ENCODE peak calls at places on chromosomes 1 and 21, in nine cellular contexts. B, X, J, Y, N, K, U, R and T are unnamed samples.

GRCh38 chr1:206506803-206507394 is 432 bp upstream of the RASSF5 start:
- DNase-seq in B (no peak), X (peak; percentile 85), J (no peak), Y (no peak), N (no peak), K (no peak), U (peak; percentile 23), R (no peak), T (peak; percentile 49)

GRCh38 chr1:15418811-15419515 is 9.3 kb downstream of the EFHD2 start:
- DNase-seq in B (no peak), X (no peak), J (no peak), Y (no peak), N (no peak), K (peak; percentile 48), U (no peak), R (no peak), T (no peak)

GRCh38 chr1:30315185-30315960 is 408.0 kb downstream of the MATN1 start:
- DNase-seq in B (no peak), X (peak; percentile 54), J (no peak), Y (no peak), N (peak; percentile 33), K (no peak), U (no peak), R (no peak), T (no peak)

GRCh38 chr21:42216726-42217572 is 2.0 kb upstream of the ABCG1 start:
- DNase-seq in B (no peak), X (peak; percentile 63), J (no peak), Y (no peak), N (no peak), K (no peak), U (no peak), R (no peak), T (no peak)

GRCh38 chr1:16020325-16020724 is 1.5 kb upstream of the CLCNKA start:
- DNase-seq in B (no peak), X (no peak), J (no peak), Y (no peak), N (no peak), K (no peak), U (no peak), R (no peak), T (no peak)

GRCh38 chr1:41333146-41333784 is 28.0 kb upstream of the FOXO6 start:
- DNase-seq in B (no peak), X (no peak), J (no peak), Y (peak; percentile 64), N (peak; percentile 23), K (peak; percentile 9), U (no peak), R (no peak), T (no peak)

GRCh38 chr1:202750761-202751160 is 40.5 kb upstream of the SYT2 start:
- DNase-seq in B (no peak), X (no peak), J (no peak), Y (no peak), N (no peak), K (no peak), U (no peak), R (no peak), T (no peak)

GRCh38 chr1:8284167-8284566 is 33.7 kb upstream of the SLC45A1 start:
- DNase-seq in B (no peak), X (no peak), J (no peak), Y (no peak), N (no peak), K (no peak), U (no peak), R (no peak), T (no peak)

GRCh38 chr21:35563885-35564451 is 496.4 kb downstream of the SETD4 start:
- DNase-seq in B (no peak), X (no peak), J (no peak), Y (no peak), N (no peak), K (no peak), U (peak; percentile 11), R (peak; percentile 74), T (no peak)

GRCh38 chr1:22570140-22570909 is 7.0 kb downstream of the EPHA8 start:
- DNase-seq in B (no peak), X (no peak), J (no peak), Y (no peak), N (no peak), K (no peak), U (no peak), R (no peak), T (no peak)

GRCh38 chr1:40847023-40847740 is 15.0 kb downstream of the CITED4 start:
- DNase-seq in B (no peak), X (peak; percentile 1), J (no peak), Y (no peak), N (no peak), K (peak; percentile 28), U (no peak), R (no peak), T (no peak)

GRCh38 chr1:200453544-200453905 is 43.7 kb upstream of the ZNF281 start:
- DNase-seq in B (no peak), X (no peak), J (no peak), Y (no peak), N (no peak), K (no peak), U (no peak), R (no peak), T (no peak)

GRCh38 chr1:46489169-46489637 is 433 bp upstream of the DMBX1 start:
- DNase-seq in B (no peak), X (no peak), J (peak; percentile 49), Y (peak; percentile 55), N (no peak), K (no peak), U (peak; percentile 16), R (no peak), T (no peak)

DNA sequence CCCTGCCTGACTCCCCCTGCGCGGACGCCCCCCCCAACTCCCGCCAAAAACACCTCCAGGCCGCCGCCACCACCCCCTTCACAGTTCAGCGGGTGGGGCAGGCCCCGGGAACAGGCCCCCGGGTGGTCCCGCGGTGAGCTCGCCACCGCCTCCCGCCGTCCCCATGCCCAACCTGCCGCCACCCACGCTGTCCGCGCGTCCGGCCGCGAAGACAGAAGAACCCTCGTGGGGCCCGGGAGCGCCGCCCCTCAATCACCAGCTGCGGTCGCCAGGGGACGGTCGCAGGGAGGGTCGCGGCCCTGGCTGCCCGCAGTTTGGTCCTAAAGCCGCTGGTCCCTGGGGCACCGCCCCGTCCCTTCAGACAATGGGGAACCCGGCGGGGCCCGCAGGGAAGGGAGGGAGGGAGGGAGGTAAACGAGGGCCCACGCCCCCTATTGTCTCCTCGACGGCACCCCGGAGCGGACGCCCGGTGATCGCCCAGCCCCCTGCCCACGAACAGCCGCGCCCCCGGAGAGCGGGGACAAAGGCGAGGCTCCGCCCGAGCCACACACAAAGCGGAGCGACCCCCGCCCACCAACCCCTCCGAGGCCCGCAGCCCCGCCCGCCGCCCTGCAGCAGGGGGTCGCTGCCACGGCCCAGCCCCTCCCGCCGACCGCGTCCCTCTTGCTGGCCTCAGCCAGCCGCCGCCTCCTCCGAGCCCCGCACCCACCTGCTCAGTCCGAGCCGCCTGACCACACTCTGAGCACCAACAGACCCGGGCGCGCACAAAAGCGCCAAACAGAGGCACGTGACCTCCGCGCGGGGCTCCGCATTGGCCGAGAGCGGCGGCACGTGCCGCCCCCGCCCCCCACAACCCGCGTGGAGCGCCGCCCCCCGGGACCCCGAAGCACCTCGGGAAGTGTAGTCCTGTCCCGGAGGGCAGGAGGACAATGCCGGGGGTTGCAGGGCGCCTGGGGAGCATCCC is at the start of gene STMN1:
- DNase-seq in B (peak; percentile 90), X (peak; percentile 95), J (peak; percentile 97), Y (peak; percentile 97), N (peak; percentile 93), K (peak; percentile 93), U (peak; percentile 92), R (peak; percentile 97), T (peak; percentile 94)
- TF ChIP-seq POLR2A in B (peak; percentile 60), X (peak; percentile 59), J (peak; percentile 88), Y (peak; percentile 97), N (peak; percentile 93), K (peak; percentile 98), U (peak; percentile 76), R (peak; percentile 68), T (peak; percentile 94)

GRCh38 chr1:153627797-153628626 is at the start of gene S100A1:
- DNase-seq in B (peak; percentile 73), X (no peak), J (no peak), Y (peak; percentile 86), N (no peak), K (no peak), U (no peak), R (peak; percentile 78), T (no peak)
- TF ChIP-seq POLR2AphosphoS5 in B (no peak), X (no peak), J (no peak), Y (peak; percentile 28), N (no peak), K (no peak), U (no peak), R (no peak), T (no peak)

DNA sequence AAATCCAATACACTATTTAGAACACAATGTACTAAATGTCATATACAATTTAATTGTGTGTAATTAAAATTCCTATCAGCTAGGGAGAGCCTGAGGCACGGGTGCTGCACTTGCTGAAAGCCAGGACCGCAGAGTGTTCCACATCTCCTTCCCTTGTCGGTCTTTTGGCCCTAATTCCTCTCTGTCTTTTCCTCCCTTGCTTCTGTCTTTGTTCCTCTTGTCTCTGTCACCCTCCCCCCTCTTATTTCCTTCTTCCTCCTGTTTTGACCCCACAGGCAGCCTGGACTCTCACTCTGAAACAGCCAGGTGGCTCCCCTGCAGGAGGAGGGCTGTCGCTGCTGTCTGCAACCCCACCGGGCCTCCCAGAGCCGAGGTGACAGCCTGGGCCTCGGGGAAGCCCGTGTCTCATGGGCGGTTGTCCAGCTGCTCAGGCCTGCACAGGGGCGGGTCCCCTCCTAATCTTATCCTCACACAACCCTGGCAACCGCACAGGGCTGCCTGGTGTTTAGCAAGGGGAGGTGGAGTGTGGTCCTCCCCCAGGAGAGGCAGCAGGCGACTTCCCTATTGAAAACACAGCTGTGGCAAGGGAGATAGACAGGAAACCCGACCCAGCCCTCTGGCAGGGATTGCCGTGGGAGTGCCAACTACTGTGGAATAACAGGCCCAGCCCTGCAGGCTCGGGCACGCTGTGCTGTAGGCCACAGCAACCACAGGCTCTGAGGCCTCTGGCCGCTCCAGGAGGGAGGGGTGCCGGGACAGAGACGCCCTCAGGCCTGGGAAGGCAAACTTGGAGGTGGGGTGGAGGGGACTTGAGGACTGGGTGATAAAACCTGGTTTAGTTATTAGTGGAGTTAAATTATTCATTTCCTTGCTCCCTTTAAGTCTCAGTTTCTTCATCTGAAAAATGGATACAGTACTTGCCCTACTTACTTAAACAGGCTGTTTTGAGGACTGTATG is 68.8 kb upstream of the WDR26 start:
- DNase-seq in B (peak; percentile 82), X (peak; percentile 88), J (peak; percentile 80), Y (peak; percentile 100), N (peak; percentile 82), K (peak; percentile 93), U (peak; percentile 90), R (peak; percentile 93), T (peak; percentile 89)
- TF ChIP-seq POLR2A in B (no peak), X (no peak), J (no peak), Y (peak; percentile 35), N (no peak), K (no peak), U (peak; percentile 54), R (no peak), T (peak; percentile 40)

GRCh38 chr1:84298336-84298687 is 3.2 kb upstream of the SAMD13 start:
- DNase-seq in B (no peak), X (peak; percentile 92), J (peak; percentile 61), Y (peak; percentile 79), N (peak; percentile 77), K (peak; percentile 61), U (peak; percentile 66), R (peak; percentile 70), T (peak; percentile 53)
- TF ChIP-seq POLR2AphosphoS5 in B (peak; percentile 39), X (peak; percentile 85), J (no peak), Y (peak; percentile 58), N (no peak), K (peak; percentile 62), U (peak; percentile 78), R (peak; percentile 74), T (no peak)

GRCh38 chr1:31663622-31664452 is 19.2 kb upstream of the PEF1 start:
- DNase-seq in B (peak; percentile 40), X (peak; percentile 83), J (peak; percentile 81), Y (peak; percentile 86), N (peak; percentile 98), K (peak; percentile 48), U (peak; percentile 71), R (peak; percentile 82), T (peak; percentile 80)
- TF ChIP-seq POLR2A in B (no peak), X (no peak), J (no peak), Y (no peak), N (no peak), K (no peak), U (no peak), R (no peak), T (no peak)